ENCODE peak calls at places on chromosomes 7 and 10, in five cellular contexts. X is stimulated activated CD4-positive, alpha-beta T cell treated with anti-CD3 and anti-CD28 coated beads, Interleukin-2, amount 100 ng/mL, for 48 hours; V is hepatocyte; J is lower leg skin; R is NCI-H345. K is an unnamed sample.

GRCh38 chr7:159038066-159038465 is 106.6 kb downstream of the VIPR2 start:
- DNase-seq in X (no peak), R (peak; percentile 11), V (no peak), J (no peak), K (no peak)

GRCh38 chr7:151088856-151089699 is 2.8 kb downstream of the AGAP3 start:
- DNase-seq in J (peak; percentile 86), R (no peak), X (no peak), V (peak; percentile 74), K (peak; percentile 20)

GRCh38 chr10:44172883-44173557 is 211.9 kb downstream of the CXCL12 start:
- DNase-seq in X (no peak), R (no peak), J (no peak), V (no peak), K (peak; percentile 69)

GRCh38 chr7:77528368-77528767 is 8.7 kb upstream of the PTPN12 start:
- DNase-seq in R (no peak), V (no peak), X (no peak), J (no peak), K (no peak)

GRCh38 chr10:16521311-16522016 is at the start of gene C1QL3:
- DNase-seq in J (no peak), X (peak; percentile 17), R (peak; percentile 44), V (peak; percentile 53), K (peak; percentile 14)

GRCh38 chr7:22657479-22657878 is 69.5 kb upstream of the IL6 start:
- DNase-seq in X (no peak), J (no peak), V (no peak), R (no peak), K (no peak)

GRCh38 chr7:44541028-44541869 is at the start of gene NPC1L1:
- DNase-seq in X (no peak), V (peak; percentile 82), J (no peak), R (no peak), K (peak; percentile 97)

GRCh38 chr7:23530901-23531793 is 634 bp downstream of the TRA2A start:
- DNase-seq in V (peak; percentile 79), X (peak; percentile 53), R (peak; percentile 47), J (peak; percentile 55), K (peak; percentile 42)

GRCh38 chr10:86958831-86959736 is 685 bp downstream of the SNCG start:
- DNase-seq in V (peak; percentile 63), X (no peak), R (no peak), J (no peak), K (peak; percentile 30)

GRCh38 chr10:47025540-47026300 is 114.5 kb downstream of the PTPN20 start:
- DNase-seq in J (peak; percentile 34), X (no peak), R (no peak), V (no peak), K (peak; percentile 24)

GRCh38 chr7:35697414-35698175 is 2.7 kb upstream of the HERPUD2 start:
- DNase-seq in J (no peak), V (no peak), X (no peak), R (no peak), K (no peak)

GRCh38 chr10:16436367-16436757 is 448 bp upstream of the PTER start:
- DNase-seq in V (peak; percentile 20), R (peak; percentile 53), J (peak; percentile 17), X (no peak), K (no peak)

GRCh38 chr7:155877167-155877566 is 64.9 kb upstream of the SHH start:
- DNase-seq in V (no peak), J (no peak), X (no peak), R (no peak), K (no peak)

GRCh38 chr7:1697499-1698125 is 27.5 kb downstream of the ELFN1 start:
- DNase-seq in V (no peak), R (no peak), X (no peak), J (no peak), K (no peak)

GRCh38 chr10:776772-777171 is 87.3 kb upstream of the DIP2C start:
- DNase-seq in X (no peak), V (no peak), R (no peak), J (no peak), K (no peak)

GRCh38 chr10:114550756-114551290 is 107.3 kb downstream of the ABLIM1 start:
- DNase-seq in J (no peak), V (peak; percentile 78), R (peak; percentile 83), X (no peak), K (peak; percentile 54)

GRCh38 chr7:22338411-22338810 is 18.5 kb downstream of the RAPGEF5 start:
- DNase-seq in R (no peak), V (no peak), J (no peak), X (no peak), K (no peak)

GRCh38 chr7:142795339-142795863 is 24.6 kb downstream of the PRSS2 start:
- DNase-seq in R (no peak), X (no peak), J (no peak), V (no peak), K (peak; percentile 24)